ENCODE peak calls at places on chromosomes 2 and 18, in eight cellular contexts. S is MM.1S, D is hepatocyte, B is PC-9, L is HCT116, M is IMR-90, K is foreskin keratinocyte, R is tibial artery. H is an unnamed sample.

GRCh38 chr2:176390276-176390675 is 121.0 kb downstream of the MTX2 start:
- DNase-seq in S (no peak), D (no peak), B (no peak), L (no peak), M (peak), K (no peak), R (no peak), H (no peak)

GRCh38 chr2:11784747-11785610 is 38.5 kb downstream of the LPIN1 start:
- DNase-seq in S (no peak), D (peak), B (no peak), L (no peak), M (peak), K (peak), R (no peak), H (peak)

GRCh38 chr2:236857781-236858180 is 227.9 kb upstream of the COPS8 start:
- DNase-seq in S (no peak), D (no peak), B (no peak), L (no peak), M (no peak), K (no peak), R (peak), H (no peak)

GRCh38 chr18:25279961-25280360 is 72.0 kb downstream of the ZNF521 start:
- DNase-seq in S (no peak), D (no peak), B (no peak), L (no peak), M (no peak), K (no peak), R (no peak), H (no peak)

GRCh38 chr2:68151037-68151436 is 6.7 kb upstream of the PNO1 start:
- DNase-seq in S (no peak), D (no peak), B (no peak), L (no peak), M (peak), K (no peak), R (no peak), H (no peak)

GRCh38 chr18:72692595-72692994 is 148.5 kb upstream of the CBLN2 start:
- DNase-seq in S (no peak), D (no peak), B (no peak), L (no peak), M (no peak), K (no peak), R (no peak), H (no peak)

GRCh38 chr2:171541202-171541884 is 19.1 kb downstream of the CYBRD1 start:
- DNase-seq in S (no peak), D (no peak), B (peak), L (no peak), M (no peak), K (no peak), R (no peak), H (no peak)

GRCh38 chr2:226466589-226466988 is 333.0 kb downstream of the IRS1 start:
- DNase-seq in S (no peak), D (peak), B (no peak), L (no peak), M (peak), K (no peak), R (no peak), H (no peak)

GRCh38 chr2:108383146-108383830 is 5.5 kb downstream of the SULT1C4 start:
- DNase-seq in S (no peak), D (no peak), B (no peak), L (no peak), M (no peak), K (no peak), R (no peak), H (no peak)

GRCh38 chr18:66682855-66683322 is 79.0 kb upstream of the CDH19 start:
- DNase-seq in S (no peak), D (no peak), B (no peak), L (no peak), M (no peak), K (no peak), R (no peak), H (no peak)

GRCh38 chr18:45920367-45920766 is 46.8 kb downstream of the EPG5 start:
- DNase-seq in S (no peak), D (no peak), B (peak), L (no peak), M (peak), K (peak), R (peak), H (peak)

GRCh38 chr18:47838396-47838795 is 92.1 kb downstream of the SMAD2 start:
- DNase-seq in S (no peak), D (no peak), B (no peak), L (no peak), M (no peak), K (no peak), R (no peak), H (no peak)

GRCh38 chr18:56647071-56647470 is 4.1 kb upstream of the WDR7 start:
- DNase-seq in S (no peak), D (no peak), B (no peak), L (no peak), M (no peak), K (no peak), R (no peak), H (no peak)

GRCh38 chr2:20584637-20585321 is 66.1 kb downstream of the HS1BP3 start:
- DNase-seq in S (no peak), D (peak), B (no peak), L (peak), M (peak), K (peak), R (peak), H (peak)

GRCh38 chr18:74493689-74494088 is 2.5 kb upstream of the CNDP2 start:
- DNase-seq in S (peak), D (peak), B (peak), L (peak), M (peak), K (no peak), R (peak), H (no peak)

GRCh38 chr2:233029321-233029720 is 3.2 kb upstream of the NEU2 start:
- DNase-seq in S (no peak), D (no peak), B (no peak), L (no peak), M (no peak), K (peak), R (no peak), H (peak)

GRCh38 chr2:142675398-142675797 is 202.1 kb upstream of the KYNU start:
- DNase-seq in S (no peak), D (no peak), B (no peak), L (no peak), M (peak), K (no peak), R (no peak), H (no peak)

GRCh38 chr2:27095745-27096651 is 9.4 kb downstream of the KHK start:
- DNase-seq in S (peak), D (peak), B (no peak), L (no peak), M (peak), K (no peak), R (no peak), H (peak)

GRCh38 chr2:7269993-7270392 is 352.8 kb downstream of the RNF144A start:
- DNase-seq in S (no peak), D (no peak), B (no peak), L (no peak), M (no peak), K (no peak), R (no peak), H (no peak)

GRCh38 chr2:30318987-30319782 is 87.9 kb downstream of the LBH start:
- DNase-seq in S (no peak), D (no peak), B (no peak), L (no peak), M (no peak), K (no peak), R (no peak), H (no peak)

GRCh38 chr2:30316408-30316807 is 85.1 kb downstream of the LBH start:
- DNase-seq in S (no peak), D (no peak), B (no peak), L (no peak), M (no peak), K (no peak), R (no peak), H (no peak)

GRCh38 chr2:30312916-30313315 is 81.6 kb downstream of the LBH start:
- DNase-seq in S (no peak), D (no peak), B (no peak), L (no peak), M (no peak), K (no peak), R (no peak), H (no peak)

GRCh38 chr2:30310955-30311354 is 79.6 kb downstream of the LBH start:
- DNase-seq in S (no peak), D (no peak), B (no peak), L (no peak), M (no peak), K (no peak), R (no peak), H (no peak)

GRCh38 chr2:30315391-30316055 is 84.2 kb downstream of the LBH start:
- DNase-seq in S (no peak), D (no peak), B (no peak), L (no peak), M (no peak), K (no peak), R (no peak), H (no peak)
- H3K27ac ChIP-seq in S (no peak), D (no peak), B (no peak), L (no peak), M (no peak), K (no peak), R (no peak), H (no peak)

GRCh38 chr2:238138331-238139102 is at the start of gene KLHL30:
- DNase-seq in S (no peak), D (peak), B (peak), L (no peak), M (no peak), K (no peak), R (peak), H (no peak)

GRCh38 chr2:238137885-238138284 is 583 bp upstream of the KLHL30 start:
- DNase-seq in S (no peak), D (no peak), B (no peak), L (no peak), M (no peak), K (no peak), R (no peak), H (no peak)

GRCh38 chr2:238139841-238140439 is 1.5 kb downstream of the KLHL30 start:
- DNase-seq in S (no peak), D (no peak), B (no peak), L (no peak), M (no peak), K (no peak), R (no peak), H (no peak)

GRCh38 chr2:238140721-238141540 is 2.5 kb downstream of the KLHL30 start:
- DNase-seq in S (no peak), D (no peak), B (no peak), L (no peak), M (no peak), K (no peak), R (no peak), H (no peak)

GRCh38 chr2:238139141-238139840 is 823 bp downstream of the KLHL30 start:
- DNase-seq in S (peak), D (no peak), B (peak), L (no peak), M (no peak), K (no peak), R (no peak), H (no peak)
- TF ChIP-seq CTCF in S (peak), D (peak), B (peak), L (peak), M (peak), K (peak), R (peak), H (peak)

GRCh38 chr2:203732072-203732952 is 25.9 kb downstream of the CD28 start:
- DNase-seq in S (peak), D (no peak), B (no peak), L (no peak), M (no peak), K (no peak), R (no peak), H (no peak)
- H3K27ac ChIP-seq in S (peak), D (no peak), B (no peak), L (no peak), M (no peak), K (no peak), R (no peak), H (no peak)

GRCh38 chr2:195531754-195532153 is 125.3 kb upstream of the SLC39A10 start:
- DNase-seq in S (no peak), D (no peak), B (no peak), L (no peak), M (peak), K (no peak), R (no peak), H (no peak)

GRCh38 chr2:195532255-195532627 is 124.8 kb upstream of the SLC39A10 start:
- DNase-seq in S (no peak), D (no peak), B (no peak), L (no peak), M (no peak), K (no peak), R (no peak), H (no peak)

GRCh38 chr2:195532628-195533271 is 124.3 kb upstream of the SLC39A10 start:
- DNase-seq in S (peak), D (no peak), B (no peak), L (no peak), M (peak), K (no peak), R (no peak), H (no peak)

GRCh38 chr2:195535911-195536522 is 121.0 kb upstream of the SLC39A10 start:
- DNase-seq in S (peak), D (no peak), B (no peak), L (no peak), M (no peak), K (no peak), R (no peak), H (no peak)

GRCh38 chr2:195533771-195534642 is 123.0 kb upstream of the SLC39A10 start:
- DNase-seq in S (no peak), D (peak), B (peak), L (peak), M (peak), K (peak), R (peak), H (peak)
- TF ChIP-seq CTCF in S (no peak), D (no peak), B (no peak), L (no peak), M (peak), K (no peak), R (peak), H (no peak)

DNA sequence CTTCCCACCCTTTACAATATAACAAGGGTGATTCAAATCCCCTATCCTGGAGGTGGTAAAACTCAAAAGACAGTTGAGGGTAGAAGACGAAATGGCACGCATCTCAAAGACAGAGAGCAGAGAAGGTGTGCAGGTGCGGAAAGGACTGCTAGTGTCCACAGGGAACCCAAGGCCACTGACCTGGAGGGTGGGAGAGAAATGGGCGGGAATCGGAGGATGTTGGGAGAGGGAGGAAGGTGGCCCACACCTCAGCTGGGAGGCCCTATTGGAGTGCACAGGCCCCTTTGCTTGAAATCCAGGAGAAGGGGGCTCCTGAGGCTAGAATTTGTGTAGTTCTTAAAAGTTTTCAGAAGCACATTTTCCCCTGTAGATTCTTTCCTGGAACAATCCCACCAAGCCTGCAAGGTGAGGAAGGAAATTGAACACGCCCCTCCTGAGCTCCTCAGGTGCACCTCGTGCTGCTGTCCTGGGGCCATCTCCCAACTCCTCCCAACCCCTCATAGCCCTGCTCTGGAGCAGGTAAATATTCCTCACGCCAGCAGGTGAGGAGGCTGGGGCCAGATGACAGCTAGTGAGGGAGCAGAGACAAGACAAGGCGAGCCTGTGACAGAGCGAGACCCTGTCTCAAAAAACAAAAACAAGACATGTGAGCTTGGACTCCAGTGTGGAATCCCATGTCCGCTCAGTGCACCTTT is 99.3 kb downstream of the MCFD2 start:
- DNase-seq in S (no peak), D (no peak), B (no peak), L (no peak), M (no peak), K (no peak), R (peak), H (no peak)
- H3K27ac ChIP-seq in S (no peak), D (no peak), B (no peak), L (no peak), M (no peak), K (no peak), R (peak), H (no peak)

GRCh38 chr2:181243319-181243718 is 213.9 kb upstream of the ITGA4 start:
- DNase-seq in S (no peak), D (no peak), B (no peak), L (no peak), M (no peak), K (no peak), R (no peak), H (no peak)
- TF ChIP-seq CTCF in S (no peak), D (no peak), B (no peak), L (no peak), M (no peak), K (no peak), R (no peak), H (no peak)

H was measured in RWPE1.